ENCODE peak calls at places on chromosome 2, in eight cellular contexts. One of them, this sample, is unnamed.
A peak's percentile ranks its signal among the peaks of the same experiment; 100 is the strongest.

GRCh38 chr2:176159678-176160250 is 2.7 kb downstream of the HOXD3 start:
- DNase-seq in vagina: no peak
- DNase-seq in A549: no peak
- DNase-seq in PC-3: no peak
- DNase-seq in spleen: no peak
- DNase-seq in nephron progenitor cell: no peak
- DNase-seq in heart right ventricle: no peak
- DNase-seq in neural crest cell: no peak
- DNase-seq in this sample: no peak

GRCh38 chr2:132503621-132504200 is 87.1 kb downstream of the GPR39 start:
- DNase-seq in vagina: no peak
- DNase-seq in A549: no peak
- DNase-seq in PC-3: peak; percentile 39
- DNase-seq in spleen: no peak
- DNase-seq in nephron progenitor cell: no peak
- DNase-seq in heart right ventricle: no peak
- DNase-seq in neural crest cell: no peak
- DNase-seq in this sample: no peak

GRCh38 chr2:77469086-77469485 is 53.1 kb downstream of the LRRTM4 start:
- DNase-seq in vagina: no peak
- DNase-seq in A549: no peak
- DNase-seq in PC-3: no peak
- DNase-seq in spleen: no peak
- DNase-seq in nephron progenitor cell: no peak
- DNase-seq in heart right ventricle: no peak
- DNase-seq in neural crest cell: no peak
- DNase-seq in this sample: no peak

GRCh38 chr2:156005999-156006712 is 326.4 kb downstream of the NR4A2 start:
- DNase-seq in vagina: no peak
- DNase-seq in A549: no peak
- DNase-seq in PC-3: peak; percentile 42
- DNase-seq in spleen: peak; percentile 64
- DNase-seq in nephron progenitor cell: no peak
- DNase-seq in heart right ventricle: no peak
- DNase-seq in neural crest cell: no peak
- DNase-seq in this sample: no peak

GRCh38 chr2:24025264-24025663 is 15.4 kb downstream of the MFSD2B start:
- DNase-seq in vagina: no peak
- DNase-seq in A549: no peak
- DNase-seq in PC-3: no peak
- DNase-seq in spleen: no peak
- DNase-seq in nephron progenitor cell: no peak
- DNase-seq in heart right ventricle: no peak
- DNase-seq in neural crest cell: no peak
- DNase-seq in this sample: no peak

GRCh38 chr2:123953848-123954247 is 71.2 kb upstream of the CNTNAP5 start:
- DNase-seq in vagina: no peak
- DNase-seq in A549: no peak
- DNase-seq in PC-3: peak; percentile 97
- DNase-seq in spleen: no peak
- DNase-seq in nephron progenitor cell: no peak
- DNase-seq in heart right ventricle: no peak
- DNase-seq in neural crest cell: no peak
- DNase-seq in this sample: peak; percentile 11

GRCh38 chr2:156437876-156438410 is 1.8 kb downstream of the GPD2 start:
- DNase-seq in vagina: no peak
- DNase-seq in A549: no peak
- DNase-seq in PC-3: peak; percentile 49
- DNase-seq in spleen: no peak
- DNase-seq in nephron progenitor cell: no peak
- DNase-seq in heart right ventricle: no peak
- DNase-seq in neural crest cell: no peak
- DNase-seq in this sample: no peak

GRCh38 chr2:96147593-96148201 is 2.5 kb upstream of the DUSP2 start:
- DNase-seq in vagina: no peak
- DNase-seq in A549: no peak
- DNase-seq in PC-3: no peak
- DNase-seq in spleen: peak; percentile 80
- DNase-seq in nephron progenitor cell: no peak
- DNase-seq in heart right ventricle: no peak
- DNase-seq in neural crest cell: no peak
- DNase-seq in this sample: no peak

GRCh38 chr2:8234757-8235374 is 447.0 kb upstream of the ID2 start:
- DNase-seq in vagina: peak; percentile 60
- DNase-seq in A549: no peak
- DNase-seq in PC-3: no peak
- DNase-seq in spleen: no peak
- DNase-seq in nephron progenitor cell: no peak
- DNase-seq in heart right ventricle: no peak
- DNase-seq in neural crest cell: no peak
- DNase-seq in this sample: no peak

GRCh38 chr2:788227-789032 is 111.2 kb upstream of the TMEM18 start:
- DNase-seq in vagina: no peak
- DNase-seq in A549: no peak
- DNase-seq in PC-3: no peak
- DNase-seq in spleen: no peak
- DNase-seq in nephron progenitor cell: no peak
- DNase-seq in heart right ventricle: no peak
- DNase-seq in neural crest cell: no peak
- DNase-seq in this sample: no peak

GRCh38 chr2:236107971-236108625 is 60.1 kb downstream of the GBX2 start:
- DNase-seq in vagina: no peak
- DNase-seq in A549: no peak
- DNase-seq in PC-3: no peak
- DNase-seq in spleen: peak; percentile 70
- DNase-seq in nephron progenitor cell: peak; percentile 34
- DNase-seq in heart right ventricle: no peak
- DNase-seq in neural crest cell: peak; percentile 29
- DNase-seq in this sample: no peak

GRCh38 chr2:234949762-234950434 is 1.9 kb upstream of the SH3BP4 start:
- DNase-seq in vagina: no peak
- DNase-seq in A549: no peak
- DNase-seq in PC-3: peak; percentile 66
- DNase-seq in spleen: no peak
- DNase-seq in nephron progenitor cell: no peak
- DNase-seq in heart right ventricle: no peak
- DNase-seq in neural crest cell: no peak
- DNase-seq in this sample: peak; percentile 98

GRCh38 chr2:30110773-30111172 is 36.0 kb upstream of the YPEL5 start:
- DNase-seq in vagina: no peak
- DNase-seq in A549: no peak
- DNase-seq in PC-3: peak; percentile 34
- DNase-seq in spleen: no peak
- DNase-seq in nephron progenitor cell: no peak
- DNase-seq in heart right ventricle: no peak
- DNase-seq in neural crest cell: no peak
- DNase-seq in this sample: no peak

GRCh38 chr2:171575606-171576005 is 53.3 kb downstream of the CYBRD1 start:
- DNase-seq in vagina: peak; percentile 60
- DNase-seq in A549: no peak
- DNase-seq in PC-3: no peak
- DNase-seq in spleen: no peak
- DNase-seq in nephron progenitor cell: no peak
- DNase-seq in heart right ventricle: no peak
- DNase-seq in neural crest cell: no peak
- DNase-seq in this sample: no peak

GRCh38 chr2:171574149-171574795 is 52.0 kb downstream of the CYBRD1 start:
- DNase-seq in vagina: no peak
- DNase-seq in A549: peak; percentile 85
- DNase-seq in PC-3: peak; percentile 84
- DNase-seq in spleen: peak; percentile 95
- DNase-seq in nephron progenitor cell: peak; percentile 90
- DNase-seq in heart right ventricle: peak; percentile 83
- DNase-seq in neural crest cell: peak; percentile 89
- DNase-seq in this sample: peak; percentile 32

GRCh38 chr2:171583566-171583965 is 61.3 kb downstream of the CYBRD1 start:
- DNase-seq in vagina: no peak
- DNase-seq in A549: no peak
- DNase-seq in PC-3: no peak
- DNase-seq in spleen: no peak
- DNase-seq in nephron progenitor cell: no peak
- DNase-seq in heart right ventricle: no peak
- DNase-seq in neural crest cell: no peak
- DNase-seq in this sample: no peak

GRCh38 chr2:171579481-171579880 is 57.2 kb downstream of the CYBRD1 start:
- DNase-seq in vagina: peak; percentile 34
- DNase-seq in A549: no peak
- DNase-seq in PC-3: peak; percentile 59
- DNase-seq in spleen: no peak
- DNase-seq in nephron progenitor cell: no peak
- DNase-seq in heart right ventricle: no peak
- DNase-seq in neural crest cell: no peak
- DNase-seq in this sample: no peak

DNA sequence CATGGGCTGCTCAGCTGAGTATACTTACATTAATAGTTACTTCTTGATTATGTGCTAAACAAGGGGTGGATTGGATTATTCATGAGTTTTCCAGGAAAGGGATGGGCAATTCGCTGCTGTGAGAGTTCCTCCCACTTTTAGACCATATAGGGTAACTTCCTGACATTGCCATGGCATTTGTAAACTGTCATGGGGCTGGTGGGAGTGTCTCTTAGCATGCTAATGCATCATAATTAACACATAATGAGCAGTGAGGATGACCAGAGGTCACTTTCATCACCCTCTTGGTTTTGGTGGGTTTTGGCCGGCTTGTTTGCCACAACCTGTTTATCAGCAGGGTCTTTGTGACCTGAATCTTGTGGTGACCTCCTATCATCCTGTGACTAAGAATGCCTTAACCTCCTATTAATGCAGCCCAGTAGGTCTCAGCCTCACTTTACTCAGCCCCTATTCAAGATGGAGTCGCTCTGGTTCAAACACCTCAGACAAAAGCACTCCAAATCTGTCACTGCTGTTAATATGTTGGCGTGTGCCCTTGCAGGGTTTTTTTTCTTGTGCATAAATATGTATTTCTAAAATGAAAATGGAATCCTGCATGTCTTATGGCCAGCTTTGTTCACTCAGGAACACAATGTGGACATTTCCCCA is 56.0 kb downstream of the CYBRD1 start:
- DNase-seq in vagina: peak; percentile 16
- DNase-seq in A549: no peak
- DNase-seq in PC-3: no peak
- DNase-seq in spleen: no peak
- DNase-seq in nephron progenitor cell: no peak
- DNase-seq in heart right ventricle: no peak
- DNase-seq in neural crest cell: no peak
- DNase-seq in this sample: no peak
- TF ChIP-seq CTCF in vagina: no peak
- TF ChIP-seq CTCF in A549: no peak
- TF ChIP-seq CTCF in PC-3: no peak
- TF ChIP-seq CTCF in spleen: no peak
- TF ChIP-seq CTCF in nephron progenitor cell: no peak
- TF ChIP-seq CTCF in heart right ventricle: no peak
- TF ChIP-seq CTCF in neural crest cell: no peak
- TF ChIP-seq CTCF in this sample: no peak

GRCh38 chr2:225510794-225511193 is 111.3 kb downstream of the NYAP2 start:
- DNase-seq in vagina: no peak
- DNase-seq in A549: no peak
- DNase-seq in PC-3: no peak
- DNase-seq in spleen: no peak
- DNase-seq in nephron progenitor cell: no peak
- DNase-seq in heart right ventricle: no peak
- DNase-seq in neural crest cell: no peak
- DNase-seq in this sample: no peak

GRCh38 chr2:225512873-225513580 is 113.5 kb downstream of the NYAP2 start:
- DNase-seq in vagina: no peak
- DNase-seq in A549: no peak
- DNase-seq in PC-3: peak; percentile 49
- DNase-seq in spleen: peak; percentile 42
- DNase-seq in nephron progenitor cell: no peak
- DNase-seq in heart right ventricle: no peak
- DNase-seq in neural crest cell: no peak
- DNase-seq in this sample: no peak

DNA sequence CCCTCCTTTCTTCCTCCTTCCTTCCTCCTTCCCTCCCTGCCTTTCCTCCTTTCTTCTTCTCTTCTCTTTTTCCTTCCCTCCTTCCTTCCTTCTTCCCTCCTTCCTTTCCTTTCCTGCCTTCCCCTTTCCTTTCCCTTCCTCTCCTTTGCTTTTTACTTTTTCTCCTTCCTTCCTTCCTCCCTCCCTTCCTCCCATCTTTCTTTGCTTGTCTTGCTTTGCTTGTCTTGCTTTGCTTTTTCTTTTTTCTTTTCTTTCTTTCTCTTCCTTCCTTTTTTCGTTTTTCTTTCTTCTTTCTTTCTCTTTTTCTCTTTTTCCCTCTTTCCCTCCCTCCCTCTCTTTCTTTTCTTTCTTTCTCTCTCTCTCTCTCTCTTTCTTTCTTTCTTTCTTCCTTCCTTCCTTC is 113.0 kb downstream of the NYAP2 start:
- DNase-seq in vagina: no peak
- DNase-seq in A549: no peak
- DNase-seq in PC-3: no peak
- DNase-seq in spleen: no peak
- DNase-seq in nephron progenitor cell: no peak
- DNase-seq in heart right ventricle: no peak
- DNase-seq in neural crest cell: no peak
- DNase-seq in this sample: no peak
- TF ChIP-seq CTCF in vagina: no peak
- TF ChIP-seq CTCF in A549: no peak
- TF ChIP-seq CTCF in PC-3: no peak
- TF ChIP-seq CTCF in spleen: no peak
- TF ChIP-seq CTCF in nephron progenitor cell: no peak
- TF ChIP-seq CTCF in heart right ventricle: no peak
- TF ChIP-seq CTCF in neural crest cell: no peak
- TF ChIP-seq CTCF in this sample: no peak

DNA sequence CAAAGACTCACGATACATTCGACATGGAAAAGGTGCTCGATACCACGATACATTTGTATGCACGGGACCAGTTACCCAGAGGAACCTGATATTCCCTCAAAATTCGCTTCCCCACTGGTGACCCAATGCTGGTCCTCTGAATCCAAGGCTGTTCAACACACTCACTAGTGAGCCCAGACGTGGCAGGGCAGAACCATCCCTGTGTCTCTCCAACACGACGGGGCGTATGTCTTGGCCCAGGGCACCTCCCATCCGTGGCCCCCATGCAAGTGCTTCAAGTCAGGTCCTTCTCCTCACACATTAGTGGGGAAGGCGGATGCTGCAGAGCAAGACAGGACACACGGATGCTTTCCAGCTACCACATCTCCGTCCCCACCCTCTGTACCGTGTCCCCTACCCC is 6.1 kb downstream of the CRACDL start:
- DNase-seq in vagina: peak; percentile 67
- DNase-seq in A549: no peak
- DNase-seq in PC-3: no peak
- DNase-seq in spleen: no peak
- DNase-seq in nephron progenitor cell: no peak
- DNase-seq in heart right ventricle: no peak
- DNase-seq in neural crest cell: no peak
- DNase-seq in this sample: no peak
- TF ChIP-seq CTCF in vagina: no peak
- TF ChIP-seq CTCF in A549: no peak
- TF ChIP-seq CTCF in PC-3: no peak
- TF ChIP-seq CTCF in spleen: no peak
- TF ChIP-seq CTCF in nephron progenitor cell: no peak
- TF ChIP-seq CTCF in heart right ventricle: no peak
- TF ChIP-seq CTCF in neural crest cell: no peak
- TF ChIP-seq CTCF in this sample: no peak

DNA sequence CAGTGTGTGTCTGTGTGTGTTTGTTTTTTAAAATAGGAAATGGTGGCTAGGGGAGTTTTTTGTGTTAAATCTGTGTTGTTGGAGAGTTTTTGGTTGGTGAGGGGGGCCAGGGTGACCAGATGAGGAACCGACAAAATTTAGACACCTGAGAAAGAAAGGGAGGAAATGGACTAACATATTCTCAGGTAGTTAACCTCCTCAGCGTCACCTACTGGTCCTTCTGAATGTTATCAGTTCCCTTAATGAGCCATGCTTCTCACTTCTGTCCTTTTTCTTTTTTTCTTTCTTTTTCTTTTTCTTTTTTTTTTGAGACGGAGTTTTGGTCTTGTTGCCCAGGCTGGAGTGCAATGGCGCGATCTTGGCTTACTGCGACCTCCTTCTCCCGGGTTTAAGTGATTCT is 107.0 kb downstream of the FMNL2 start:
- DNase-seq in vagina: no peak
- DNase-seq in A549: no peak
- DNase-seq in PC-3: no peak
- DNase-seq in spleen: no peak
- DNase-seq in nephron progenitor cell: no peak
- DNase-seq in heart right ventricle: no peak
- DNase-seq in neural crest cell: no peak
- DNase-seq in this sample: no peak
- TF ChIP-seq CTCF in vagina: no peak
- TF ChIP-seq CTCF in A549: peak; percentile 6
- TF ChIP-seq CTCF in PC-3: no peak
- TF ChIP-seq CTCF in spleen: no peak
- TF ChIP-seq CTCF in nephron progenitor cell: no peak
- TF ChIP-seq CTCF in heart right ventricle: no peak
- TF ChIP-seq CTCF in neural crest cell: no peak
- TF ChIP-seq CTCF in this sample: no peak

This sample was measured in HFF-Myc.